ENCODE peak calls at places on chromosomes 12 and 14, in four cellular contexts. Z, L, O and N are unnamed samples.

GRCh38 chr14:63710497-63710896 is 17.4 kb downstream of the SGPP1 start:
- DNase-seq in Z (no peak), L (no peak), O (no peak), N (no peak)

GRCh38 chr14:101357559-101358319 is 203.6 kb upstream of the DIO3 start:
- DNase-seq in L (no peak), Z (no peak), O (no peak), N (no peak)

GRCh38 chr14:50978888-50979287 is 34.6 kb upstream of the PYGL start:
- DNase-seq in Z (no peak), O (no peak), L (no peak), N (no peak)

GRCh38 chr12:113418213-113418879 is 3.8 kb upstream of the SDSL start:
- DNase-seq in O (no peak), L (no peak), Z (no peak), N (no peak)

GRCh38 chr14:26621807-26622560 is 24.2 kb upstream of the NOVA1 start:
- DNase-seq in L (no peak), O (no peak), Z (peak; percentile 22), N (no peak)

GRCh38 chr12:113874999-113875561 is 91.0 kb downstream of the RBM19 start:
- DNase-seq in O (peak; percentile 59), L (peak; percentile 31), Z (peak; percentile 77), N (no peak)

GRCh38 chr12:124188561-124189405 is 106.1 kb upstream of the RFLNA start:
- DNase-seq in Z (no peak), O (no peak), L (no peak), N (no peak)

GRCh38 chr12:44961887-44962286 is 85.8 kb upstream of the NELL2 start:
- DNase-seq in Z (no peak), L (no peak), O (no peak), N (no peak)

GRCh38 chr14:24204163-24205146 is 1.0 kb upstream of the TSSK4 start:
- DNase-seq in L (no peak), Z (no peak), O (no peak), N (no peak)

GRCh38 chr14:102055181-102055901 is 31.5 kb downstream of the HSP90AA1 start:
- DNase-seq in Z (peak; percentile 77), O (peak; percentile 59), L (no peak), N (no peak)

GRCh38 chr12:14473707-14474287 is 93.9 kb downstream of the PLBD1 start:
- DNase-seq in Z (peak; percentile 54), L (no peak), O (peak; percentile 13), N (no peak)

GRCh38 chr12:12975322-12976077 is 23.5 kb upstream of the GPRC5D start:
- DNase-seq in O (peak; percentile 55), L (peak; percentile 54), Z (peak; percentile 62), N (peak; percentile 30)

GRCh38 chr12:62684586-62685295 is 218.1 kb downstream of the MON2 start:
- DNase-seq in Z (peak; percentile 32), O (peak; percentile 42), L (peak; percentile 29), N (no peak)

GRCh38 chr14:99035268-99035667 is 236.7 kb downstream of the BCL11B start:
- DNase-seq in O (peak; percentile 1), Z (peak; percentile 33), L (no peak), N (peak; percentile 14)

GRCh38 chr12:94329366-94329765 is 130.3 kb downstream of the CEP83 start:
- DNase-seq in L (no peak), O (no peak), Z (no peak), N (no peak)

GRCh38 chr12:88448337-88448944 is 131.8 kb downstream of the KITLG start:
- DNase-seq in L (no peak), O (no peak), Z (peak; percentile 23), N (no peak)

GRCh38 chr14:54000341-54000811 is 43.8 kb upstream of the BMP4 start:
- DNase-seq in O (peak; percentile 45), L (no peak), Z (peak; percentile 47), N (no peak)

GRCh38 chr14:34489324-34489723 is 27.3 kb upstream of the SPTSSA start:
- DNase-seq in O (no peak), L (no peak), Z (no peak), N (no peak)

GRCh38 chr12:129067482-129067881 is 214.2 kb downstream of the GLT1D1 start:
- DNase-seq in L (no peak), O (no peak), Z (no peak), N (no peak)

GRCh38 chr12:132761032-132761910 is at the start of gene ANKLE2:
- DNase-seq in O (peak; percentile 67), L (peak; percentile 69), Z (peak; percentile 81), N (peak; percentile 82)

GRCh38 chr14:56512521-56512920 is 67.1 kb upstream of the TMEM260 start:
- DNase-seq in L (no peak), Z (no peak), O (no peak), N (no peak)

GRCh38 chr12:69694123-69694522 is 5.0 kb downstream of the BEST3 start:
- DNase-seq in Z (no peak), O (no peak), L (no peak), N (no peak)

GRCh38 chr14:32933943-32934890 is 4.5 kb upstream of the NPAS3 start:
- DNase-seq in O (no peak), Z (peak; percentile 47), L (peak; percentile 30), N (peak; percentile 24)

GRCh38 chr14:55512421-55512820 is 67.6 kb upstream of the KTN1 start:
- DNase-seq in O (peak; percentile 18), L (no peak), Z (peak; percentile 47), N (no peak)

GRCh38 chr14:73743431-73743931 is 29.3 kb upstream of the PNMA1 start:
- DNase-seq in L (peak; percentile 73), Z (no peak), O (no peak), N (no peak)

GRCh38 chr14:64704145-64704742 is at the start of gene PLEKHG3:
- DNase-seq in L (peak; percentile 93), O (peak; percentile 55), Z (peak; percentile 75), N (no peak)

GRCh38 chr12:122029620-122030426 is 8.1 kb downstream of the BCL7A start:
- DNase-seq in O (no peak), Z (no peak), L (no peak), N (no peak)

GRCh38 chr12:76706761-76707160 is 57.2 kb upstream of the ZDHHC17 start:
- DNase-seq in Z (no peak), L (no peak), O (no peak), N (no peak)

GRCh38 chr12:62484234-62484633 is 17.6 kb downstream of the MON2 start:
- DNase-seq in O (no peak), Z (no peak), L (no peak), N (no peak)

GRCh38 chr12:42017036-42017435 is 127.6 kb downstream of the GXYLT1 start:
- DNase-seq in O (no peak), Z (no peak), L (no peak), N (no peak)

GRCh38 chr12:131105736-131106356 is 152.1 kb downstream of the ADGRD1 start:
- DNase-seq in O (no peak), L (no peak), Z (no peak), N (no peak)

DNA sequence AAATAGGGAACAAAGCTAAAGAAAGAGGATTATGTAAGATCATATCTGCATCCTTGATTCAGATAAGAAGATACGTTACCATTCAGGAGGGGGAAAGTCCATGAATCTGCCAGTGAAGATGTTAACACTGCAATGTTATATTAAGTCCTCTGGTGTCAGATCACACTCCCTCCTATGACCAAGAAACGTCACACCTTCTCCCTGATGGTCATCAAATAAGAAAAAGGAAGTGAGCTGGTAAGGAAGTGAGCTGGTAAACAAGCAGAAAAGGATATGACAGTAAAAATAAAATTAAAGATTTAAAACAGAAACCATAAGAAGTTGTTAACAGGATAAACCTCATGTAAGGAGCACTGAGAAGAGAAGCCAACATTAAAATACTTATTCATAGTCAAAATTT is 340.2 kb downstream of the SEC23A start:
- DNase-seq in O (no peak), L (no peak), Z (no peak), N (no peak)
- TF ChIP-seq CTCF in O (no peak), L (no peak), Z (no peak), N (no peak)

GRCh38 chr12:93060666-93061413 is 131.7 kb upstream of the EEA1 start:
- DNase-seq in Z (peak; percentile 84), O (no peak), L (no peak), N (peak; percentile 31)
- TF ChIP-seq CTCF in Z (no peak), O (no peak), L (no peak), N (no peak)

GRCh38 chr14:88821378-88821777 is 3.1 kb upstream of the TTC8 start:
- DNase-seq in Z (no peak), L (no peak), O (no peak), N (no peak)

GRCh38 chr14:88815980-88816379 is 8.5 kb upstream of the TTC8 start:
- DNase-seq in Z (no peak), L (no peak), O (no peak), N (no peak)

GRCh38 chr14:88823968-88824313 is 510 bp upstream of the TTC8 start:
- DNase-seq in L (no peak), Z (no peak), O (no peak), N (no peak)

GRCh38 chr14:88821888-88822287 is 2.6 kb upstream of the TTC8 start:
- DNase-seq in L (no peak), Z (no peak), O (no peak), N (no peak)

GRCh38 chr14:88818018-88818417 is 6.4 kb upstream of the TTC8 start:
- DNase-seq in L (no peak), O (no peak), Z (no peak), N (peak; percentile 17)
- TF ChIP-seq CTCF in L (no peak), O (no peak), Z (no peak), N (no peak)

DNA sequence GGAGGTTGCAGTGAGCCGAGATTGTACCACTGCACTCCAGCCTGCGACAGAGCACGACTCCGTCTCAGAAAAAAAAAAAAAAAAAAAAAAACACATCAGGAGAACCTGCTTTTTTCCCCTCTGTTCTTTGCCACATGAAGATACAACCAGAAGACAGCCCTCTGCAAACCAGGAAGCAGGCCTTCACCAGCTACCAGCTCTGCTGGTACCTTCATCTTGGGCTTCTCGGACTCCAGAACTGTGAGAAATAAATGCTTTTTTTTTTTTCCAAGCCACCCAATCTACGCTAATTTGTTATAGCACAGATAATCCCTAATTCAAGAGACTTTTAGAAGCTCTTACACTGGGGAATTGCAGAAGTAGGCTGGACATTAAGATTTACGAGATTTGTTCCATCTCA is 121.2 kb downstream of the GARIN6 start:
- DNase-seq in O (no peak), Z (no peak), L (no peak), N (no peak)
- TF ChIP-seq CTCF in O (no peak), Z (no peak), L (no peak), N (no peak)

DNA sequence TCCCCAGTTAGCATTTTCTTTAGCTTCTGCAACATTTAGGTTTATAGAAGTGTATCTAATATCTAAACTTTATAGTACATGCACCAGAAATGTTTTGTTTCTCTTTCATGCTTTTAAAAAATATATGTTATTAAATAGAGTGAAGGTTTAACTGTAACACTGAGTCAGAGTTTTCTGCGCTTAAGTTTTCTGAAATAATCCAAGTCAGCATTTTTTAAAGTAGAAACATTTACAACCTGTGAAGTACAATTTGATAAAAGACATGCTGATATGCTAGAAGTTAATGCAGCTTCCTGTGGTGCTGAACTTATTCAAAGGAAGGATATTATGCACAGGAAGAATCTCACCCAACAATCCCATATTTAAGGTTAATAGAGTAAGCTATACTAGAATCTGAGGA is 1096.8 kb downstream of the LRFN5 start:
- DNase-seq in L (no peak), O (no peak), Z (no peak), N (no peak)
- TF ChIP-seq CTCF in L (no peak), O (no peak), Z (no peak), N (no peak)

DNA sequence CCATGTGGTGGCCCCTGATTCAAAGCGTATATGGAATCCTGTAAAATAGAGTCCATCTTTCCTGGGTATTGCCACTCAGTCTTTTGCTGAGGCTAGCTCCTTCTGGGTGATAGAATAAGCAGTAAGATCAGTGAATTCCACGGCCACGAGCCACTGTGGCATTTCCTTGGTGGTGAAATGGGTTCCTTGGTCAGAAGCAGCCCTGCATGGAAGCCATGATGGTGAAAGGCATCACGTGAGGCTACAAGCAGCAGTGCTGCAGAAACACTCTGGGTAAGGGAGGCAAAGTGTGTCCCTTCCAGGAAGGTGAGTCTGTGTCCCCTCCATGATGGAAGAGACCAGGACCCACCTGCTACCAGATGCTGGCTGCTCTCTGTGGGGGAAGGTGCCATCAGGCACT is 19.6 kb downstream of the TNFAIP2 start:
- DNase-seq in O (no peak), Z (no peak), L (no peak), N (no peak)
- TF ChIP-seq CTCF in O (no peak), Z (no peak), L (no peak), N (no peak)